ENCODE peak calls at places on chromosomes 6 and 20, in four cellular contexts. One of them, this sample, is unnamed.

GRCh38 chr20:58697867-58698703 is 5.5 kb downstream of the NPEPL1 start:
- DNase-seq in midbrain: no peak
- DNase-seq in mucosa of gallbladder: no peak
- DNase-seq in activated gamma-delta T cell treated with anti-CD3 and anti-CD28 coated beads, Interleukin-2, amount 50 U/mL, for 16 hours: no peak
- DNase-seq in this sample: peak

GRCh38 chr6:152529364-152529763 is 107.8 kb downstream of the SYNE1 start:
- DNase-seq in midbrain: no peak
- DNase-seq in mucosa of gallbladder: no peak
- DNase-seq in activated gamma-delta T cell treated with anti-CD3 and anti-CD28 coated beads, Interleukin-2, amount 50 U/mL, for 16 hours: no peak
- DNase-seq in this sample: no peak

GRCh38 chr20:50508171-50508761 is 1.9 kb upstream of the PTPN1 start:
- DNase-seq in midbrain: no peak
- DNase-seq in mucosa of gallbladder: no peak
- DNase-seq in activated gamma-delta T cell treated with anti-CD3 and anti-CD28 coated beads, Interleukin-2, amount 50 U/mL, for 16 hours: no peak
- DNase-seq in this sample: no peak

GRCh38 chr6:49151033-49151432 is 312.0 kb downstream of the MMUT start:
- DNase-seq in midbrain: no peak
- DNase-seq in mucosa of gallbladder: no peak
- DNase-seq in activated gamma-delta T cell treated with anti-CD3 and anti-CD28 coated beads, Interleukin-2, amount 50 U/mL, for 16 hours: no peak
- DNase-seq in this sample: no peak

GRCh38 chr6:26520088-26520839 is 17.9 kb upstream of the HMGN4 start:
- DNase-seq in midbrain: peak
- DNase-seq in mucosa of gallbladder: no peak
- DNase-seq in activated gamma-delta T cell treated with anti-CD3 and anti-CD28 coated beads, Interleukin-2, amount 50 U/mL, for 16 hours: no peak
- DNase-seq in this sample: no peak

GRCh38 chr20:8535403-8536003 is 403.4 kb downstream of the PLCB1 start:
- DNase-seq in midbrain: no peak
- DNase-seq in mucosa of gallbladder: no peak
- DNase-seq in activated gamma-delta T cell treated with anti-CD3 and anti-CD28 coated beads, Interleukin-2, amount 50 U/mL, for 16 hours: no peak
- DNase-seq in this sample: no peak

GRCh38 chr6:133951881-133952814 is 876 bp upstream of the TBPL1 start:
- DNase-seq in midbrain: peak
- DNase-seq in mucosa of gallbladder: peak
- DNase-seq in activated gamma-delta T cell treated with anti-CD3 and anti-CD28 coated beads, Interleukin-2, amount 50 U/mL, for 16 hours: no peak
- DNase-seq in this sample: peak

GRCh38 chr6:45697605-45698004 is 318.1 kb downstream of the CLIC5 start:
- DNase-seq in midbrain: no peak
- DNase-seq in mucosa of gallbladder: no peak
- DNase-seq in activated gamma-delta T cell treated with anti-CD3 and anti-CD28 coated beads, Interleukin-2, amount 50 U/mL, for 16 hours: no peak
- DNase-seq in this sample: no peak

GRCh38 chr6:44400572-44400971 is 13.1 kb downstream of the CDC5L start:
- DNase-seq in midbrain: no peak
- DNase-seq in mucosa of gallbladder: no peak
- DNase-seq in activated gamma-delta T cell treated with anti-CD3 and anti-CD28 coated beads, Interleukin-2, amount 50 U/mL, for 16 hours: no peak
- DNase-seq in this sample: no peak

GRCh38 chr20:584375-585301 is 25.5 kb downstream of the TCF15 start:
- DNase-seq in midbrain: no peak
- DNase-seq in mucosa of gallbladder: no peak
- DNase-seq in activated gamma-delta T cell treated with anti-CD3 and anti-CD28 coated beads, Interleukin-2, amount 50 U/mL, for 16 hours: no peak
- DNase-seq in this sample: no peak

GRCh38 chr6:133752129-133752528 is 136.8 kb upstream of the TCF21 start:
- DNase-seq in midbrain: no peak
- DNase-seq in mucosa of gallbladder: no peak
- DNase-seq in activated gamma-delta T cell treated with anti-CD3 and anti-CD28 coated beads, Interleukin-2, amount 50 U/mL, for 16 hours: no peak
- DNase-seq in this sample: no peak

GRCh38 chr6:94376876-94377275 is 957.5 kb upstream of the EPHA7 start:
- DNase-seq in midbrain: no peak
- DNase-seq in mucosa of gallbladder: no peak
- DNase-seq in activated gamma-delta T cell treated with anti-CD3 and anti-CD28 coated beads, Interleukin-2, amount 50 U/mL, for 16 hours: no peak
- DNase-seq in this sample: no peak